ENCODE peak calls at places on chromosomes 3 and 15, in four cellular contexts. One of them, this sample, is unnamed.

GRCh38 chr3:79497447-79498111 is 270.2 kb downstream of the ROBO1 start:
- DNase-seq in HepG2: no peak
- DNase-seq in GM12878: no peak
- DNase-seq in K562: peak; percentile 8
- DNase-seq in this sample: peak; percentile 38

GRCh38 chr3:127449489-127450212 is 140.9 kb downstream of the TPRA1 start:
- DNase-seq in HepG2: no peak
- DNase-seq in K562: no peak
- DNase-seq in GM12878: no peak
- DNase-seq in this sample: no peak

GRCh38 chr15:39125904-39126303 is 455.0 kb upstream of the THBS1 start:
- DNase-seq in HepG2: peak; percentile 62
- DNase-seq in K562: peak; percentile 70
- DNase-seq in GM12878: no peak
- DNase-seq in this sample: peak; percentile 75

GRCh38 chr3:177754508-177754921 is 557.2 kb upstream of the TBL1XR1 start:
- DNase-seq in GM12878: no peak
- DNase-seq in K562: no peak
- DNase-seq in HepG2: no peak
- DNase-seq in this sample: no peak

GRCh38 chr15:47983533-47983932 is 137.3 kb upstream of the SLC24A5 start:
- DNase-seq in K562: no peak
- DNase-seq in HepG2: no peak
- DNase-seq in GM12878: no peak
- DNase-seq in this sample: no peak

GRCh38 chr3:184549793-184550585 is 11.6 kb upstream of the EPHB3 start:
- DNase-seq in HepG2: no peak
- DNase-seq in K562: no peak
- DNase-seq in GM12878: no peak
- DNase-seq in this sample: no peak

GRCh38 chr15:91593653-91594052 is 259.9 kb upstream of the SLCO3A1 start:
- DNase-seq in HepG2: no peak
- DNase-seq in K562: no peak
- DNase-seq in GM12878: no peak
- DNase-seq in this sample: no peak

GRCh38 chr15:69532856-69533255 is 80.2 kb downstream of the RPLP1 start:
- DNase-seq in HepG2: no peak
- DNase-seq in GM12878: no peak
- DNase-seq in K562: no peak
- DNase-seq in this sample: no peak

GRCh38 chr3:58217209-58217811 is 6.5 kb upstream of the DNASE1L3 start:
- DNase-seq in HepG2: peak; percentile 84
- DNase-seq in K562: peak; percentile 35
- DNase-seq in GM12878: no peak
- DNase-seq in this sample: peak; percentile 89

GRCh38 chr3:60917136-60917535 is 334.1 kb downstream of the FHIT start:
- DNase-seq in GM12878: no peak
- DNase-seq in HepG2: no peak
- DNase-seq in K562: no peak
- DNase-seq in this sample: no peak

GRCh38 chr15:79316864-79317263 is 6.0 kb downstream of the TMED3 start:
- DNase-seq in K562: no peak
- DNase-seq in HepG2: no peak
- DNase-seq in GM12878: no peak
- DNase-seq in this sample: no peak

GRCh38 chr3:17937081-17937480 is 194.7 kb upstream of the TBC1D5 start:
- DNase-seq in HepG2: no peak
- DNase-seq in K562: no peak
- DNase-seq in GM12878: no peak
- DNase-seq in this sample: no peak

GRCh38 chr3:184659797-184660301 is 52.0 kb downstream of the MAGEF1 start:
- DNase-seq in K562: peak; percentile 34
- DNase-seq in GM12878: no peak
- DNase-seq in HepG2: peak; percentile 47
- DNase-seq in this sample: peak; percentile 31

GRCh38 chr15:96359772-96360498 is 29.4 kb downstream of the NR2F2 start:
- DNase-seq in HepG2: no peak
- DNase-seq in K562: no peak
- DNase-seq in GM12878: no peak
- DNase-seq in this sample: peak; percentile 69

GRCh38 chr15:75237316-75237982 is 20.7 kb upstream of the GOLGA6C start:
- DNase-seq in HepG2: no peak
- DNase-seq in GM12878: no peak
- DNase-seq in K562: no peak
- DNase-seq in this sample: no peak

GRCh38 chr15:96330064-96330449 is 443 bp upstream of the NR2F2 start:
- DNase-seq in K562: no peak
- DNase-seq in GM12878: no peak
- DNase-seq in HepG2: no peak
- DNase-seq in this sample: peak; percentile 79

GRCh38 chr3:132183811-132184210 is 133.4 kb upstream of the ACP3 start:
- DNase-seq in GM12878: no peak
- DNase-seq in K562: no peak
- DNase-seq in HepG2: no peak
- DNase-seq in this sample: peak; percentile 47

GRCh38 chr15:52960283-52960682 is 170.1 kb upstream of the ONECUT1 start:
- DNase-seq in GM12878: no peak
- DNase-seq in K562: no peak
- DNase-seq in HepG2: no peak
- DNase-seq in this sample: no peak

GRCh38 chr3:463793-464192 is 267.2 kb downstream of the CHL1 start:
- DNase-seq in GM12878: peak; percentile 57
- DNase-seq in K562: no peak
- DNase-seq in HepG2: no peak
- DNase-seq in this sample: no peak

GRCh38 chr3:69085543-69086132 is 901 bp downstream of the ARL6IP5 start:
- DNase-seq in GM12878: no peak
- DNase-seq in HepG2: no peak
- DNase-seq in K562: peak; percentile 15
- DNase-seq in this sample: no peak

GRCh38 chr3:31960793-31961431 is 20.1 kb downstream of the OSBPL10 start:
- DNase-seq in GM12878: no peak
- DNase-seq in K562: no peak
- DNase-seq in HepG2: peak; percentile 82
- DNase-seq in this sample: peak; percentile 65

GRCh38 chr15:60086676-60087446 is 82.8 kb downstream of the FOXB1 start:
- DNase-seq in K562: no peak
- DNase-seq in HepG2: no peak
- DNase-seq in GM12878: no peak
- DNase-seq in this sample: no peak

GRCh38 chr3:33919721-33920120 is 121.3 kb downstream of the PDCD6IP start:
- DNase-seq in GM12878: no peak
- DNase-seq in HepG2: no peak
- DNase-seq in K562: no peak
- DNase-seq in this sample: peak; percentile 9

GRCh38 chr15:66893294-66893693 is 172.1 kb upstream of the SMAD3 start:
- DNase-seq in GM12878: no peak
- DNase-seq in HepG2: no peak
- DNase-seq in K562: no peak
- DNase-seq in this sample: no peak

GRCh38 chr15:55344206-55344605 is 25.2 kb downstream of the PIGB start:
- DNase-seq in HepG2: no peak
- DNase-seq in K562: no peak
- DNase-seq in GM12878: no peak
- DNase-seq in this sample: peak; percentile 74

GRCh38 chr3:38343797-38344594 is 2.6 kb upstream of the XYLB start:
- DNase-seq in K562: no peak
- DNase-seq in HepG2: no peak
- DNase-seq in GM12878: no peak
- DNase-seq in this sample: no peak

GRCh38 chr3:196640501-196640968 is 1.0 kb downstream of the NRROS start:
- DNase-seq in GM12878: no peak
- DNase-seq in K562: no peak
- DNase-seq in HepG2: no peak
- DNase-seq in this sample: no peak

GRCh38 chr3:165346503-165346902 is 150.3 kb upstream of the SLITRK3 start:
- DNase-seq in HepG2: no peak
- DNase-seq in K562: no peak
- DNase-seq in GM12878: no peak
- DNase-seq in this sample: peak; percentile 59

GRCh38 chr3:178562143-178562868 is 26.1 kb downstream of the KCNMB2 start:
- DNase-seq in K562: no peak
- DNase-seq in GM12878: no peak
- DNase-seq in HepG2: no peak
- DNase-seq in this sample: no peak

GRCh38 chr3:50316657-50317242 is 5.8 kb downstream of the HYAL2 start:
- DNase-seq in HepG2: no peak
- DNase-seq in GM12878: no peak
- DNase-seq in K562: peak; percentile 68
- DNase-seq in this sample: no peak

GRCh38 chr3:10299679-10300078 is 6.9 kb upstream of the GHRL start:
- DNase-seq in K562: no peak
- DNase-seq in GM12878: no peak
- DNase-seq in HepG2: no peak
- DNase-seq in this sample: no peak

GRCh38 chr3:103873897-103874545 is 1439.2 kb downstream of the ZPLD1 start:
- DNase-seq in K562: no peak
- DNase-seq in HepG2: no peak
- DNase-seq in GM12878: no peak
- DNase-seq in this sample: no peak

GRCh38 chr3:114121996-114122709 is 56.7 kb downstream of the DRD3 start:
- DNase-seq in K562: no peak
- DNase-seq in HepG2: no peak
- DNase-seq in GM12878: no peak
- DNase-seq in this sample: no peak
- H2AFZ ChIP-seq in K562: no peak overlapping the region
- H2AFZ ChIP-seq in HepG2: no peak overlapping the region
- H2AFZ ChIP-seq in GM12878: no peak overlapping the region
- H2AFZ ChIP-seq in this sample: peak overlapping the region; percentile 64

GRCh38 chr3:77309460-77309859 is 269.6 kb downstream of the ROBO2 start:
- DNase-seq in K562: no peak
- DNase-seq in GM12878: no peak
- DNase-seq in HepG2: no peak
- DNase-seq in this sample: no peak

GRCh38 chr3:77298405-77298804 is 258.5 kb downstream of the ROBO2 start:
- DNase-seq in K562: no peak
- DNase-seq in HepG2: no peak
- DNase-seq in GM12878: no peak
- DNase-seq in this sample: no peak

DNA sequence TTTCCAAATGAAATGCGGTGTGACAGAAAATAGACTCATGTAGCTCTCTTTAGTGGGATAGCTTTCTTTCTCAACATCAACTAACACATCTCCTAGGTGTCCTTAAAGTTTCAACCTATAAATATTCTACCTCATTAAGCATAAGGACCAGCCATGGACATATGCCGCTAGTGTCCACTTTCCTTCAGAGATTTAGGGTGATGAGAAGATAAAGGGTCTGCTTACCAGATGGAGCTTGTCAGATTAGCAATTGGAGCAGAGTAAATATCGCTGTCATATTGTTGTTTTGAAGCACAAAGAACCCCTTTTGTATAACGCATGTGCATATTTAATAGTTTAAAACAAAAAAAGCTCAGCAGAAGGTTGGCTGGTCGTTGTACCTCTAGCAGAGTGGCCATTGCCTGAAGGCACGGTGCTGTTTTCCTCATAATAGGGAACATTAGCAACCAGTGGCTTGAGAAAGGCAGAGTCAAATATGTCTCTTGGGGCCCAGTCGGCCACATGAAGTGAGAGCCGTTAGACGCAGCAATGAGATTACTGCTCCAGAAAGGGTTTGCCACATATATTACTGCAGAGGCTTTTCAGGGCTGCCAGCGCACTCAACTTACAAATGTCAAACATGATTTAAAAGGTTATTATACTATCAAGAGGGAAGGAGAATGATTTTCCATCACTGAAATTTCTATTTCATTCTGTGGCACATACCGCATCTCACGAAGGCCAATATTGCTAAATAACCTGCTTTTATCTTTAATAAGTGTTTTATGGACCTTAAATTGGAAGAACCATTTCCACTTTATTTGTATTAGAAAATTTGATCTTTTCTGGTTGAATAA is 264.3 kb downstream of the ROBO2 start:
- DNase-seq in HepG2: no peak
- DNase-seq in K562: no peak
- DNase-seq in GM12878: no peak
- DNase-seq in this sample: no peak
- TF ChIP-seq JUNB in HepG2: no peak
- TF ChIP-seq JUNB in K562: no peak
- TF ChIP-seq JUNB in GM12878: no peak
- TF ChIP-seq JUNB in this sample: no peak

GRCh38 chr15:63598467-63599400 is 1.5 kb downstream of the FBXL22 start:
- DNase-seq in K562: no peak
- DNase-seq in HepG2: peak; percentile 32
- DNase-seq in GM12878: no peak
- DNase-seq in this sample: no peak

GRCh38 chr15:63601026-63601726 is 4.0 kb downstream of the FBXL22 start:
- DNase-seq in HepG2: no peak
- DNase-seq in K562: no peak
- DNase-seq in GM12878: no peak
- DNase-seq in this sample: peak; percentile 51

GRCh38 chr15:63600646-63601025 is 3.4 kb downstream of the FBXL22 start:
- DNase-seq in GM12878: peak; percentile 77
- DNase-seq in HepG2: peak; percentile 78
- DNase-seq in K562: no peak
- DNase-seq in this sample: peak; percentile 72

GRCh38 chr15:63600001-63600645 is 2.9 kb downstream of the FBXL22 start:
- DNase-seq in GM12878: no peak
- DNase-seq in HepG2: no peak
- DNase-seq in K562: no peak
- DNase-seq in this sample: peak; percentile 49

GRCh38 chr15:63599401-63600000 is 2.3 kb downstream of the FBXL22 start:
- DNase-seq in GM12878: no peak
- DNase-seq in K562: no peak
- DNase-seq in HepG2: peak; percentile 34
- DNase-seq in this sample: peak; percentile 73
- H2AFZ ChIP-seq in GM12878: peak overlapping the region; percentile 80
- H2AFZ ChIP-seq in K562: no peak overlapping the region
- H2AFZ ChIP-seq in HepG2: no peak overlapping the region
- H2AFZ ChIP-seq in this sample: peak overlapping the region; percentile 97

DNA sequence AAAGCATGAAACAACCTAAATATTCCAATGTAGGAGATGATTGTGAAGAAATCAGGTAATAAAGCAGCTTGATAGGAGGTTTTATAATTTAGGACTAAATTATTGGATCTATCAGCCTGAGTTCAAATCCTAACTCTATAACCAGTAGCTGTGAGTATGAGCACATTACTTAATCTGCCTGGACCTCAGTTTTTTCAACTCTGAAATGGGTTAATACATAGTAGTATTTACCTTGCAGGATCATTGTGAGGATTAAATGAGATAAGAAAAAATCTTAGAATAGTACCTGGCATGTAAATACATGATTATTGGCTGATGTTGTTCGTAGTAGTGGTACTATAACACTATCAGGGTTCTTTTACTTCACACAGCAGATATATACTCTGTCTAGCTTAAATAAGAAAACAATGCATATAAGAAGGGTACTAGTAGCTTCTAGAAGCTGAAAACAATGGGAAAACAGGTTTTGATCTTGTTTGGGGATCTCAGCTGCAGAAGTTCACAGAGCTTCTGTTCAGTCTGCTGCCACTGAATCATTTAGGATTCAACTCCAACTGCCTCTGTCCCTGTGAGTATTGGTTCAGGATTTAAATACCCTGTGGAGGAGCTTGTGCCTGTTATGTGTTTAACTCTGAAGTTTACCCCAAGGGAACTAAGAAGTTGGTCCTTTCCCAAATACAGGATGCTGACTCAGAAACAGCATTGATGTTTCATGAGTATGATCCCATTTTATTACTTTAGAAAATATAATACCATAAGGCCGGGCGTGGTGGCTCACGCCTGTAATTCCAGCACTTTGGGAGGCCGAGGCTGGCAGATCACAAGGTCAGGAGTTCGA is 34.2 kb downstream of the KAT2B start:
- DNase-seq in K562: no peak
- DNase-seq in HepG2: no peak
- DNase-seq in GM12878: no peak
- DNase-seq in this sample: no peak
- TF ChIP-seq JUNB in K562: no peak
- TF ChIP-seq JUNB in HepG2: no peak
- TF ChIP-seq JUNB in GM12878: no peak
- TF ChIP-seq JUNB in this sample: no peak